ENCODE peak calls at places on chromosome 21, in eight cellular contexts. V is SK-N-SH, L is GM12878, P is GM23338, Y is H1, E is K562, U is HepG2, R is HCT116. C is an unnamed sample.
A peak's percentile ranks its signal among the peaks of the same experiment; 100 is the strongest.

GRCh38 chr21:18877932-18878331 is 474.3 kb upstream of the TMPRSS15 start:
- DNase-seq in P (no peak), Y (no peak), E (no peak), U (no peak), V (no peak), R (no peak), L (no peak), C (no peak)

GRCh38 chr21:42234026-42234425 is 15.1 kb downstream of the ABCG1 start:
- DNase-seq in R (no peak), V (peak; percentile 30), L (no peak), P (peak; percentile 48), E (no peak), U (no peak), Y (no peak), C (no peak)

GRCh38 chr21:15468368-15468767 is 261.4 kb upstream of the USP25 start:
- DNase-seq in P (no peak), E (no peak), U (no peak), L (no peak), Y (no peak), R (no peak), V (no peak), C (no peak)

GRCh38 chr21:42868196-42868595 is 11.1 kb downstream of the WDR4 start:
- DNase-seq in L (no peak), E (no peak), Y (no peak), P (no peak), R (no peak), U (no peak), V (no peak), C (no peak)

GRCh38 chr21:15986277-15986676 is 256.5 kb downstream of the USP25 start:
- DNase-seq in V (no peak), L (no peak), E (no peak), Y (no peak), P (no peak), R (no peak), U (no peak), C (peak; percentile 98)

GRCh38 chr21:26587621-26588260 is 14.7 kb upstream of the CYYR1 start:
- DNase-seq in R (no peak), E (no peak), Y (no peak), P (no peak), U (no peak), L (no peak), V (peak; percentile 47), C (peak; percentile 86)

GRCh38 chr21:42250422-42251403 is 31.8 kb downstream of the ABCG1 start:
- DNase-seq in P (no peak), U (no peak), R (no peak), V (no peak), L (no peak), E (no peak), Y (no peak), C (no peak)

GRCh38 chr21:42983102-42983501 is 8.7 kb downstream of the PKNOX1 start:
- DNase-seq in R (no peak), E (no peak), L (no peak), V (no peak), U (no peak), Y (no peak), P (no peak), C (peak; percentile 30)

GRCh38 chr21:41365377-41366107 is 3.7 kb downstream of the MX2 start:
- DNase-seq in P (no peak), R (no peak), U (no peak), V (no peak), E (no peak), Y (no peak), L (no peak), C (no peak)

GRCh38 chr21:21247441-21247840 is 249.2 kb downstream of the NCAM2 start:
- DNase-seq in Y (no peak), R (no peak), E (no peak), U (no peak), P (no peak), V (no peak), L (no peak), C (peak; percentile 6)

GRCh38 chr21:46244602-46245001 is 16.0 kb upstream of the LSS start:
- DNase-seq in R (no peak), P (no peak), V (no peak), Y (no peak), L (no peak), E (no peak), U (no peak), C (no peak)
- TF ChIP-seq POLR2AphosphoS5 in R (no peak), P (no peak), V (no peak), Y (no peak), L (no peak), E (no peak), U (no peak), C (no peak)

DNA sequence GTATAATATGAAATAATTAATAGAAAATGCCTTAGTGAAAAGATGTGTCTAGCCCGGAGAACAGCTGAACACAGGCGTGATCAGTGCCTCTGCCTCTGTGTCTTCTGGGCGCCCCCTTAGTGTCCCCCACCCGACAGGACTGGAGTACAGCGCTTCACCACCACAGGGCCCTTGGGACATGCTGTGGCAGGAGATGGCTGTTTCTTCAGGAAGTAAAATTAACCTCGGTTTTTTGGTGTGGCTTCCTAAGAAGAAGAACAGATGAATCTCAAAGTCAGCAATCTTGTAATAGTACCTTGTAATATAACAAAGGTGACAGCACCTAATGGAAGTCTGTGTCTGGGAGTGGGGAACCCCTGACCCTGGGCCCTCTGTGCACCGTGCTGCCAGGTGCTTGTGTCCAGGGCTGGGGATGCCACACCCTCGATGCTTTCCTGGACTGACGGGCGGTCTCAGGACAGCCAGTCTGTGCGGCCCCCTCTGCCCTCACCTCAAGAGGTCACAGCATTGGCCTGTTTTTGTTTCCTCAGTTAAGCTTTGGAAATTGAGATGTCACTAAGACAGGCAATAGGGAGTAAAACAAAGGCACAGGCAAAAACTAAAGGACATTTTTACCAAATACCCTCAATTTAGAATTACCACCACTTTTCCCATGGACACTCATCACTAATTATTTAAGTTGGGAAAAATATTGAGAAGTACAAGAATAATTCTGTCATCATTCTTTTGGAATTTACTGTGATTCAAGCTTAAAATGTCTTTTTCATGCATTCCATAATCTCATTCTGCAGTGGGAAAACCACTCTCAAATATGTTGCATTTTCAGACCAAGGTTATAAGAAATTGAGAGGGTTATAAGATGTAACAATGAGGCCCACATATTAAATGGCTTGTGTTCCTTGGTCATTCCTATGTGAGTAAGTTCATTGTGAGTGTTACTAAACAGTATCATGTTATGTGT is 79.3 kb downstream of the ADARB1 start:
- DNase-seq in E (no peak), Y (peak; percentile 23), R (no peak), L (no peak), P (no peak), V (no peak), U (no peak), C (no peak)
- H3K4me2 ChIP-seq in E (no peak overlapping the region), Y (no peak overlapping the region), R (no peak overlapping the region), L (no peak overlapping the region), P (no peak overlapping the region), V (peak overlapping the region; percentile 46), U (no peak overlapping the region), C (no peak overlapping the region)

GRCh38 chr21:44432841-44433790 is 22.2 kb upstream of the LRRC3 start:
- DNase-seq in P (no peak), L (no peak), E (no peak), U (no peak), Y (peak; percentile 33), V (peak; percentile 27), R (no peak), C (no peak)
- H2AFZ ChIP-seq in P (no peak overlapping the region), L (no peak overlapping the region), E (no peak overlapping the region), U (no peak overlapping the region), Y (no peak overlapping the region), V (no peak overlapping the region), R (no peak overlapping the region), C (no peak overlapping the region)

GRCh38 chr21:29301703-29302102 is 3.0 kb downstream of the BACH1 start:
- DNase-seq in V (no peak), R (no peak), U (no peak), E (no peak), L (no peak), P (no peak), Y (no peak), C (no peak)

GRCh38 chr21:29300547-29301138 is 1.9 kb downstream of the BACH1 start:
- DNase-seq in P (no peak), V (no peak), Y (no peak), R (no peak), L (peak; percentile 92), U (no peak), E (no peak), C (no peak)

GRCh38 chr21:29299046-29299905 is 554 bp downstream of the BACH1 start:
- DNase-seq in E (peak; percentile 78), V (no peak), U (peak; percentile 65), Y (no peak), R (no peak), L (no peak), P (peak; percentile 55), C (peak; percentile 68)

GRCh38 chr21:29298348-29299045 is at the start of gene BACH1:
- DNase-seq in V (peak; percentile 97), P (peak; percentile 94), E (peak; percentile 95), L (no peak), R (peak; percentile 59), U (peak; percentile 76), Y (peak; percentile 93), C (peak; percentile 89)

DNA sequence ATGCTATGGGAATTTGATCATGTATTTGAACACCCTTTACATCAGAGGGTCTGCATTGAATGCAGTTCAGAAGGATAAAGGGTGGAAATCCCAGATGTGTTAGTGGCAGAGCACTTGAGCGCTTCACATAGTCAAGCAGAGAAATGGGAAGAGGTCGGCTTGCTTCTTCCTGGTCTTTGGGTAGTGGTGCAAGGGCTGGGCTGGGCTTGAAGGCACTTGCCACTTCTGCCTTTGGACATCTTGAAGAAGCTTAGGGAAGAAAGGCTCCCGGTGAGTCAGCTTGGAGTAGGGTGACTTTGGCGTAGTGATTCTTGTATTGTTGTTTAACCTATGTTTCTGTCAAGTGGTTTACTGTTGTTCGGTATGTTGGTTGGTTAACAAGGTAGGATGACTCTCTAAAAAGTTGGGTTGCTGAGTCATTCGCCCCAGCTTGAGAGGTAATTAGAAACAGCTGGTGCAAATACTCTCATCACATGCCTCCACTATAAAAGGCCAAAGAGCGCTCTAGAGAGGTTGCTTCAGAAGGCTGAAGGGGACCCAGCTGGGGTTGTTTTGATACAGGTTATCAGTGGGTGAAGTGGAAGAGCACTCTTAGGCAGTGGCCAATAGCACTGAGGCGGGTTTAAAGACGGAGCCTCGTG is 1.3 kb downstream of the BACH1 start:
- DNase-seq in P (peak; percentile 74), R (peak; percentile 15), V (peak; percentile 44), Y (no peak), U (peak; percentile 87), E (peak; percentile 93), L (peak; percentile 68), C (peak; percentile 56)
- TF ChIP-seq POLR2AphosphoS5 in P (no peak), R (no peak), V (no peak), Y (no peak), U (no peak), E (peak; percentile 63), L (peak; percentile 83), C (no peak)

DNA sequence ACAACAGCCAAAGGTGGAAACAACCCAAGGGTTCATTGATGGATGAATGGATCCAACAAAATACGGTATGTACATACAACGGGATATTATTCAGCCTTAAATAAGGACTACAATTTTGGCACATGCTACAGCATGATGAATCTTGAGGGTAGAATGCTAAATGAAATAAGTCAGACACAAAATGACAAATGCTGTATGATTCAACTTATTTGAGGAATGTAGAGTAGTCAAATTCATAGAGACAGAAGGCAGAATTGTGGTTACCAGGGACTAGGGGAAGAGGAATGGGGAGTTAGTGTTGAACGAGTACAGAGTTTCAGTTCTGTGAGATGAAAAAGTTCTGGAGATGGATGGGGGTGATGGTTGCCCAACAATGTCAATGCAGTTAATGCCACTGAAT is 118.0 kb upstream of the PAXBP1 start:
- DNase-seq in E (no peak), R (no peak), V (no peak), U (no peak), P (no peak), Y (no peak), L (no peak), C (no peak)
- H3K4me2 ChIP-seq in E (no peak overlapping the region), R (no peak overlapping the region), V (no peak overlapping the region), U (no peak overlapping the region), P (no peak overlapping the region), Y (no peak overlapping the region), L (no peak overlapping the region), C (no peak overlapping the region)

C was measured in endothelial cell of umbilical vein.